ENCODE peak calls at places on chromosomes 12 and 14, in five cellular contexts. N is A673, O is transverse colon, B is AG10803, A is B cell. H is an unnamed sample.

GRCh38 chr14:89167705-89168104 is 249.3 kb downstream of the FOXN3 start:
- DNase-seq in A (no peak), B (no peak), O (no peak), N (no peak), H (no peak)

GRCh38 chr12:108373111-108373510 is 34.0 kb upstream of the CMKLR1 start:
- DNase-seq in O (no peak), A (no peak), N (no peak), B (no peak), H (no peak)

GRCh38 chr12:6201199-6201608 is 1.0 kb downstream of the CD9 start:
- DNase-seq in O (peak), A (peak), N (no peak), B (no peak), H (no peak)

GRCh38 chr14:62077676-62078261 is 315.5 kb downstream of the SNAPC1 start:
- DNase-seq in O (no peak), B (no peak), A (peak), N (no peak), H (no peak)

GRCh38 chr12:32419520-32419960 is 20.2 kb downstream of the FGD4 start:
- DNase-seq in N (no peak), B (peak), A (no peak), O (no peak), H (no peak)

GRCh38 chr14:55580401-55581010 is 499 bp downstream of the KTN1 start:
- DNase-seq in N (peak), O (peak), A (peak), B (peak), H (peak)

GRCh38 chr12:42402821-42403411 is 76.9 kb downstream of the PPHLN1 start:
- DNase-seq in N (no peak), B (no peak), A (no peak), O (no peak), H (no peak)

GRCh38 chr12:26833692-26834168 is 736 bp upstream of the ITPR2 start:
- DNase-seq in A (peak), B (no peak), O (peak), N (no peak), H (peak)

GRCh38 chr14:77760381-77761204 is at the start of gene SNW1:
- DNase-seq in B (peak), A (peak), O (peak), N (peak), H (peak)

DNA sequence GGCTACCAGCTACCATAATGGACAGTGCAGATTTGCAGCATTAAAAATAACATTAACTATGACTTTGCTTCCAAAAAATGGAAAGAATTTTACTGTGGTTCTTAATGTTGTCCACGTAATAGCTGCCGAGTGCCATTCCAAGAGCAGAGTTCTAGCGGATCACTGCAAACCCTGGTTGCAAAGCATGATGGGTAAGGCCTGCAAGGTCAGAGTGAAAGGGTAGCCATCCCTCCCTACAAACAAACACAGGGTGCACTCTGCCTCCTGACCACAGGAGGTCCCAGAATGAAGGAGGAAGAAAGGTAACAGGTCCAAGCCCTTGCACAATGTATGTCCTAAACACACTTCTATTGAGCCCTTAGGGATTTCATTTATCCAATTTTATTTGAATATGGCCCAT is 157.6 kb downstream of the DPF3 start:
- DNase-seq in O (no peak), A (no peak), N (no peak), B (peak), H (no peak)
- TF ChIP-seq CTCF in O (peak), A (no peak), N (no peak), B (peak), H (no peak)

GRCh38 chr12:56266634-56267442 is at the start of gene COQ10A:
- DNase-seq in O (peak), B (peak), A (peak), N (peak), H (peak)
- TF ChIP-seq CTCF in O (peak), B (peak), A (peak), N (peak), H (peak)

GRCh38 chr12:28650906-28651305 is 460.6 kb downstream of the CCDC91 start:
- DNase-seq in N (no peak), A (no peak), B (no peak), O (no peak), H (no peak)
- TF ChIP-seq CTCF in N (no peak), A (no peak), B (no peak), O (no peak), H (no peak)

GRCh38 chr12:72570601-72571000 is 298.4 kb downstream of the TRHDE start:
- DNase-seq in O (no peak), B (no peak), A (no peak), N (peak), H (peak)
- TF ChIP-seq CTCF in O (no peak), B (no peak), A (no peak), N (peak), H (peak)

GRCh38 chr12:13976028-13976584 is 5.3 kb downstream of the GRIN2B start:
- DNase-seq in A (no peak), B (no peak), O (no peak), N (peak), H (no peak)
- TF ChIP-seq CTCF in A (no peak), B (no peak), O (no peak), N (no peak), H (no peak)

GRCh38 chr12:53225635-53226424 is 6.2 kb downstream of the RARG start:
- DNase-seq in N (no peak), B (no peak), O (no peak), A (no peak), H (no peak)
- TF ChIP-seq CTCF in N (no peak), B (no peak), O (no peak), A (no peak), H (no peak)